ENCODE peak calls at places on chromosomes 2 and 18, in eight cellular contexts. E is sigmoid colon, U is IMR-90, A is body of pancreas, Z is upper lobe of left lung, T is testis, X is spleen, S is HepG2. J is an unnamed sample.

GRCh38 chr2:112821682-112822081 is 14.9 kb downstream of the IL1B start:
- DNase-seq in E (no peak), U (no peak), X (no peak), S (no peak), Z (no peak), T (no peak), A (no peak), J (no peak)

GRCh38 chr18:54102123-54102522 is 122.3 kb downstream of the MBD2 start:
- DNase-seq in T (no peak), X (no peak), Z (no peak), S (no peak), E (no peak), U (no peak), A (no peak), J (no peak)

GRCh38 chr18:40607741-40608140 is 1347.3 kb upstream of the PIK3C3 start:
- DNase-seq in A (no peak), X (no peak), U (no peak), S (no peak), E (no peak), Z (no peak), T (no peak), J (no peak)

GRCh38 chr2:10948165-10948564 is 36.4 kb downstream of the KCNF1 start:
- DNase-seq in S (no peak), U (no peak), E (no peak), A (no peak), T (no peak), Z (no peak), X (peak; percentile 32), J (no peak)

GRCh38 chr2:226699321-226699720 is 100.3 kb downstream of the IRS1 start:
- DNase-seq in U (peak; percentile 59), Z (no peak), A (peak; percentile 19), S (no peak), E (peak; percentile 90), T (peak; percentile 48), X (no peak), J (peak; percentile 91)

GRCh38 chr2:200713704-200714064 is 98.0 kb upstream of the BZW1 start:
- DNase-seq in T (no peak), E (no peak), S (no peak), A (no peak), Z (peak; percentile 27), U (no peak), X (no peak), J (no peak)

GRCh38 chr2:99158599-99158998 is 3.8 kb downstream of the LIPT1 start:
- DNase-seq in T (no peak), U (no peak), S (no peak), E (no peak), A (no peak), X (no peak), Z (no peak), J (no peak)

GRCh38 chr2:22375094-22375493 is 1009.9 kb upstream of the KLHL29 start:
- DNase-seq in A (no peak), S (no peak), X (no peak), T (no peak), U (no peak), E (no peak), Z (no peak), J (no peak)

GRCh38 chr2:55418072-55418471 is 1.6 kb downstream of the CCDC88A start:
- DNase-seq in Z (no peak), S (no peak), A (no peak), U (no peak), E (no peak), X (no peak), T (no peak), J (no peak)

GRCh38 chr2:167147254-167147941 is 259.1 kb downstream of the XIRP2 start:
- DNase-seq in U (no peak), X (no peak), Z (no peak), T (no peak), E (no peak), S (peak; percentile 27), A (peak; percentile 16), J (no peak)

GRCh38 chr2:1607971-1608688 is 136.2 kb downstream of the PXDN start:
- DNase-seq in U (peak; percentile 71), S (no peak), Z (no peak), T (no peak), A (no peak), X (no peak), E (no peak), J (no peak)

GRCh38 chr2:196967126-196967525 is 40.6 kb upstream of the PGAP1 start:
- DNase-seq in U (peak; percentile 53), X (no peak), Z (no peak), S (no peak), T (peak; percentile 15), A (no peak), E (no peak), J (no peak)
- H3K4me3 ChIP-seq in U (peak overlapping the region; percentile 14), X (peak overlapping the region; percentile 49), Z (no peak overlapping the region), S (no peak overlapping the region), T (peak overlapping the region; percentile 16), A (no peak overlapping the region), E (peak overlapping the region; percentile 3), J (no peak overlapping the region)

DNA sequence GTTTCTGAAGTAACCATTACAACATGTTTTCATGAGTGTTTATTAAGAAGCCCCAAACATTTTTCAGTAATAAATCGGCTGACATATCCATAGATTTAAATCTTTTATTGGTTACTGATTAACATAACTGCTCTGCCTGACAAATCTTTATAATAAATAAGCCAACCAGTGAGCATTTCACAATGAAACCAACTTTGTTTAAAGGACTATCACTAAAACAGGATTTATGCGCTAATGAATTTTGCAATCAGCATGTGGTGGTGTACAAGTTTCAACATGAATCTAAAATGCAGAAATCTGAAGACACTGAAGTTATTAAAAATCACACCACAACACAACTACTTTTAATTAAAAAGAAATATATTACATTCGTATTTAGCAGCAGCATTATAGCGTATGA is 166.7 kb downstream of the MEIS1 start:
- DNase-seq in Z (no peak), T (no peak), S (no peak), U (no peak), E (no peak), X (no peak), A (no peak), J (no peak)
- TF ChIP-seq POLR2A in Z (no peak), T (no peak), S (no peak), U (no peak), E (no peak), X (no peak), A (no peak), J (no peak)

GRCh38 chr2:9740382-9741040 is 102.8 kb upstream of the TAF1B start:
- DNase-seq in U (no peak), S (no peak), E (no peak), Z (no peak), A (no peak), T (no peak), X (no peak), J (no peak)

GRCh38 chr2:9738718-9739496 is 104.4 kb upstream of the TAF1B start:
- DNase-seq in Z (no peak), S (no peak), A (no peak), X (no peak), T (peak; percentile 46), U (no peak), E (no peak), J (peak; percentile 28)

GRCh38 chr2:9741110-9741509 is 102.2 kb upstream of the TAF1B start:
- DNase-seq in X (no peak), T (no peak), E (no peak), S (no peak), A (no peak), Z (no peak), U (no peak), J (no peak)

GRCh38 chr2:9738062-9738717 is 105.1 kb upstream of the TAF1B start:
- DNase-seq in Z (no peak), S (no peak), T (no peak), A (no peak), U (no peak), E (no peak), X (no peak), J (no peak)

GRCh38 chr2:9739508-9739907 is 103.8 kb upstream of the TAF1B start:
- DNase-seq in S (no peak), T (peak; percentile 60), Z (peak; percentile 85), U (no peak), E (peak; percentile 83), A (no peak), X (peak; percentile 86), J (peak; percentile 62)
- H3K4me3 ChIP-seq in S (no peak overlapping the region), T (peak overlapping the region; percentile 16), Z (peak overlapping the region; percentile 24), U (no peak overlapping the region), E (peak overlapping the region; percentile 47), A (no peak overlapping the region), X (peak overlapping the region; percentile 55), J (no peak overlapping the region)

GRCh38 chr2:6972067-6972710 is 55.0 kb downstream of the RNF144A start:
- DNase-seq in A (no peak), U (no peak), Z (no peak), X (no peak), S (no peak), E (no peak), T (no peak), J (peak; percentile 14)
- TF ChIP-seq POLR2A in A (no peak), U (no peak), Z (no peak), X (no peak), S (no peak), E (no peak), T (no peak), J (no peak)